ENCODE peak calls at places on chromosomes 3 and 15, in six cellular contexts. One of them, this sample, is unnamed.

GRCh38 chr15:55224892-55225291 is 28.2 kb upstream of the RSL24D1 start:
- DNase-seq in uterus: no peak
- DNase-seq in thoracic aorta: no peak
- DNase-seq in substantia nigra: no peak
- DNase-seq in naive thymus-derived CD4-positive, alpha-beta T cell: peak
- DNase-seq in pancreas: no peak
- DNase-seq in this sample: no peak

GRCh38 chr3:32340039-32340438 is 51.6 kb upstream of the CMTM7 start:
- DNase-seq in uterus: no peak
- DNase-seq in thoracic aorta: no peak
- DNase-seq in substantia nigra: no peak
- DNase-seq in naive thymus-derived CD4-positive, alpha-beta T cell: peak
- DNase-seq in pancreas: no peak
- DNase-seq in this sample: no peak

GRCh38 chr15:90871716-90872480 is 3.5 kb downstream of the FURIN start:
- DNase-seq in uterus: peak
- DNase-seq in thoracic aorta: no peak
- DNase-seq in substantia nigra: no peak
- DNase-seq in naive thymus-derived CD4-positive, alpha-beta T cell: no peak
- DNase-seq in pancreas: peak
- DNase-seq in this sample: no peak

GRCh38 chr3:69033470-69033869 is 18.7 kb downstream of the TMF1 start:
- DNase-seq in uterus: no peak
- DNase-seq in thoracic aorta: no peak
- DNase-seq in substantia nigra: no peak
- DNase-seq in naive thymus-derived CD4-positive, alpha-beta T cell: no peak
- DNase-seq in pancreas: no peak
- DNase-seq in this sample: no peak

GRCh38 chr3:195453236-195453635 is 10.4 kb upstream of the ACAP2 start:
- DNase-seq in uterus: no peak
- DNase-seq in thoracic aorta: no peak
- DNase-seq in substantia nigra: no peak
- DNase-seq in naive thymus-derived CD4-positive, alpha-beta T cell: no peak
- DNase-seq in pancreas: no peak
- DNase-seq in this sample: no peak

GRCh38 chr3:21543380-21544075 is 207.5 kb downstream of the ZNF385D start:
- DNase-seq in uterus: no peak
- DNase-seq in thoracic aorta: no peak
- DNase-seq in substantia nigra: no peak
- DNase-seq in naive thymus-derived CD4-positive, alpha-beta T cell: no peak
- DNase-seq in pancreas: no peak
- DNase-seq in this sample: no peak

GRCh38 chr3:138881233-138881632 is 46.5 kb upstream of the PIK3CB start:
- DNase-seq in uterus: no peak
- DNase-seq in thoracic aorta: no peak
- DNase-seq in substantia nigra: no peak
- DNase-seq in naive thymus-derived CD4-positive, alpha-beta T cell: no peak
- DNase-seq in pancreas: no peak
- DNase-seq in this sample: no peak

GRCh38 chr3:172561894-172562664 is 38.8 kb upstream of the TNFSF10 start:
- DNase-seq in uterus: no peak
- DNase-seq in thoracic aorta: no peak
- DNase-seq in substantia nigra: no peak
- DNase-seq in naive thymus-derived CD4-positive, alpha-beta T cell: no peak
- DNase-seq in pancreas: no peak
- DNase-seq in this sample: no peak

GRCh38 chr15:84894743-84895425 is 10.4 kb downstream of the SLC28A1 start:
- DNase-seq in uterus: no peak
- DNase-seq in thoracic aorta: no peak
- DNase-seq in substantia nigra: no peak
- DNase-seq in naive thymus-derived CD4-positive, alpha-beta T cell: no peak
- DNase-seq in pancreas: no peak
- DNase-seq in this sample: no peak

GRCh38 chr3:16236030-16236639 is 28.6 kb downstream of the DPH3 start:
- DNase-seq in uterus: no peak
- DNase-seq in thoracic aorta: no peak
- DNase-seq in substantia nigra: no peak
- DNase-seq in naive thymus-derived CD4-positive, alpha-beta T cell: no peak
- DNase-seq in pancreas: no peak
- DNase-seq in this sample: no peak

GRCh38 chr3:32105291-32106131 is 909 bp upstream of the GPD1L start:
- DNase-seq in uterus: no peak
- DNase-seq in thoracic aorta: no peak
- DNase-seq in substantia nigra: no peak
- DNase-seq in naive thymus-derived CD4-positive, alpha-beta T cell: no peak
- DNase-seq in pancreas: no peak
- DNase-seq in this sample: no peak

GRCh38 chr15:73593278-73594074 is 39.7 kb downstream of the NPTN start:
- DNase-seq in uterus: no peak
- DNase-seq in thoracic aorta: no peak
- DNase-seq in substantia nigra: peak
- DNase-seq in naive thymus-derived CD4-positive, alpha-beta T cell: no peak
- DNase-seq in pancreas: peak
- DNase-seq in this sample: no peak

GRCh38 chr3:67986703-67987102 is 332.3 kb upstream of the SUCLG2 start:
- DNase-seq in uterus: no peak
- DNase-seq in thoracic aorta: no peak
- DNase-seq in substantia nigra: no peak
- DNase-seq in naive thymus-derived CD4-positive, alpha-beta T cell: no peak
- DNase-seq in pancreas: no peak
- DNase-seq in this sample: no peak

GRCh38 chr15:90422043-90422442 is 34.0 kb downstream of the IQGAP1 start:
- DNase-seq in uterus: no peak
- DNase-seq in thoracic aorta: no peak
- DNase-seq in substantia nigra: no peak
- DNase-seq in naive thymus-derived CD4-positive, alpha-beta T cell: no peak
- DNase-seq in pancreas: no peak
- DNase-seq in this sample: no peak

GRCh38 chr3:64916192-64916798 is 228.5 kb upstream of the ADAMTS9 start:
- DNase-seq in uterus: no peak
- DNase-seq in thoracic aorta: no peak
- DNase-seq in substantia nigra: no peak
- DNase-seq in naive thymus-derived CD4-positive, alpha-beta T cell: no peak
- DNase-seq in pancreas: no peak
- DNase-seq in this sample: peak

DNA sequence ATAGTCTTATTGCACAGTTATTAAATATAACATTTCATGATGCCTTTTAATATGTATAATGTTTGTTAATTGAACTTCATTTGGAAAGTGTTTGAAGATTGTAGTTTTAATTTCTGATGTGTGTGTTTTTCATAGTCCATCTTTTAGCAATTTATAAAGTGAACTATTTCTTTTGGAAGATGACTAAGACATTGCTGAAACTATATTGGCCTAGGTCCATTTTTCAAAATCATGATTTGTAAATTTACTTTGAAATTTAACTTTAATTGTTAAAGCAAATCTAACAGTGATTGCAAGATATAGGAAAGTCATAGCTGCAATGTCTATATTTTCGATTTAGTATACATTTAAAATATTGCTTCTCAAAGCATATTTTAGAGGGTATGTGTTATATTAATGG is 30.8 kb downstream of the MCTP2 start:
- DNase-seq in uterus: no peak
- DNase-seq in thoracic aorta: no peak
- DNase-seq in substantia nigra: no peak
- DNase-seq in naive thymus-derived CD4-positive, alpha-beta T cell: no peak
- DNase-seq in pancreas: no peak
- DNase-seq in this sample: no peak
- H3K27ac ChIP-seq in uterus: no peak
- H3K27ac ChIP-seq in thoracic aorta: no peak
- H3K27ac ChIP-seq in substantia nigra: no peak
- H3K27ac ChIP-seq in naive thymus-derived CD4-positive, alpha-beta T cell: no peak
- H3K27ac ChIP-seq in pancreas: no peak
- H3K27ac ChIP-seq in this sample: no peak

GRCh38 chr3:151217208-151217607 is 14.2 kb upstream of the GPR171 start:
- DNase-seq in uterus: no peak
- DNase-seq in thoracic aorta: no peak
- DNase-seq in substantia nigra: no peak
- DNase-seq in naive thymus-derived CD4-positive, alpha-beta T cell: no peak
- DNase-seq in pancreas: no peak
- DNase-seq in this sample: no peak
- H3K27ac ChIP-seq in uterus: no peak
- H3K27ac ChIP-seq in thoracic aorta: no peak
- H3K27ac ChIP-seq in substantia nigra: no peak
- H3K27ac ChIP-seq in naive thymus-derived CD4-positive, alpha-beta T cell: no peak
- H3K27ac ChIP-seq in pancreas: no peak
- H3K27ac ChIP-seq in this sample: no peak

DNA sequence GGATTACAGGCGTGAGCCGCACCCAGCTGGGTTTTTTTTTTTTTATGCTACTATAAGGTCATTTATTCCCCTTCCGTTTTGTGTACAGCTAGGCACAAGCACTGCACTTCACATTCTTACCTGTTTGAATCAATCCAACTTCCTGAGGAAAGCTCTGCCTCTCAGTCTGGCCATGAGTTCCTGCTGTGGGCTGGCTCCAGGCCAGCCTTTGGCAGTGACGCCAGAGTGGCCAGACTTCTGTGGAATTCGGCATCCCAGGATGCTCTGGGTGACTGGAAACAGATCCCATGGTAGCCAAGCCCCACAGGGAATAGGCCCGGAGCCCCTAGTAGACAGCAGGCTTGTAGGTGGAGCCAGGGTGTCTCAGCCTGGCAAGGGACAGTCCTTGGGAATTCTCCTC is 21.5 kb upstream of the TIMP4 start:
- DNase-seq in uterus: no peak
- DNase-seq in thoracic aorta: no peak
- DNase-seq in substantia nigra: no peak
- DNase-seq in naive thymus-derived CD4-positive, alpha-beta T cell: no peak
- DNase-seq in pancreas: no peak
- DNase-seq in this sample: no peak
- H3K27ac ChIP-seq in uterus: no peak
- H3K27ac ChIP-seq in thoracic aorta: peak
- H3K27ac ChIP-seq in substantia nigra: no peak
- H3K27ac ChIP-seq in naive thymus-derived CD4-positive, alpha-beta T cell: no peak
- H3K27ac ChIP-seq in pancreas: peak
- H3K27ac ChIP-seq in this sample: no peak

DNA sequence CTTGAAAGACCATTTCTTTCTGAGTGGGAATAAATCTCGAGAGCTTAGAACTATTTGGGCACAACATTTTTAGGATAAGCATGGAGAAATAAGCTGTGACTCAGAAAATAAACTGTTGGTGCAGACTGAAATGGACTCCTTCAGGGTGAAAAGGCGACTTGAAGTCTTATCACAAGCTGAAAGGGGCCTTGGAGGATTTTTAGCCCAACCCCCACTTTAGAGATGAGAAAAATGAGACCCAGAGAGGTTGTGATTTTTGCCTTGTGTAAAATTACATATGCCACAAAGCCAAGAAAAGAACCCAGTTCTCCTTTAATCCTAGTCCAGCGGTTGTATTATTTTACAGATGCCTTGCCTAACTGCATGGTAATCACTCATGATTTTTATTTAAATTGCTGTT is 1.5 kb downstream of the ATP1B3 start:
- DNase-seq in uterus: no peak
- DNase-seq in thoracic aorta: no peak
- DNase-seq in substantia nigra: no peak
- DNase-seq in naive thymus-derived CD4-positive, alpha-beta T cell: no peak
- DNase-seq in pancreas: no peak
- DNase-seq in this sample: no peak
- H3K27ac ChIP-seq in uterus: peak
- H3K27ac ChIP-seq in thoracic aorta: peak
- H3K27ac ChIP-seq in substantia nigra: no peak
- H3K27ac ChIP-seq in naive thymus-derived CD4-positive, alpha-beta T cell: no peak
- H3K27ac ChIP-seq in pancreas: no peak
- H3K27ac ChIP-seq in this sample: no peak

DNA sequence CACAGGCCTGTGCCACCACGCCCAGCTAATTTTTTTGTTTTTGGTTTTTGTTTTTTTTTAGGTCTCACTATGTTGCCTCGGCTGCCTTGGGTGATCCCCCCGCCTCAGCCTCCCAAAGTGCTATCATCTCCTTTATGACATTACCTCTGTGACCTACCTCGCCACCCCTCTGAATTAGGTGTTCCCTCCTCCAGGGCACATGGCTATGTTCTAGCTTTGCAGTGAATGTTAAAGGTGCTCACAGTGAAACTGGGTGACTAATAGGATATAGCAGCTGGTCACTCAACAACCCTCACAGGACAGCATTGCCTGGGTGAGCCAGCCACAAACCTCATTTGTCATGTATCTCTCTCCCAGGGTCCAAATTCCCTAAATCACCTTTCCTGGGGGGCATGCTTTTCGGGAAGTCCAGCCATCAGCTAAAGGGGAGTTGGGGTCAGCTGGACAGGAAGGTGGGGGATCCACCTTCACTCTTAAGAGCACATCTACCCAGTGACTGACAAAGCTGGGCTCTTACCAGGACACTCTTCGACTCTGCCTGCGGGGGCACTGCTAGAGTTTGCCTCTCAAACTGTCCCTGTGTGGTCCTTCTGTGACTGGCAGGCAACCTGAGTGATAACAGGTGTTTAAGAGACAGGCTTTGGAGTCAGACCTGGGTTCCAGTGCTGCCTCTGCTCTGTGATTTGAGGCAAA is 1.6 kb upstream of the TTLL3 start:
- DNase-seq in uterus: no peak
- DNase-seq in thoracic aorta: no peak
- DNase-seq in substantia nigra: no peak
- DNase-seq in naive thymus-derived CD4-positive, alpha-beta T cell: peak
- DNase-seq in pancreas: no peak
- DNase-seq in this sample: no peak
- H3K27ac ChIP-seq in uterus: peak
- H3K27ac ChIP-seq in thoracic aorta: peak
- H3K27ac ChIP-seq in substantia nigra: peak
- H3K27ac ChIP-seq in naive thymus-derived CD4-positive, alpha-beta T cell: peak
- H3K27ac ChIP-seq in pancreas: peak
- H3K27ac ChIP-seq in this sample: peak

GRCh38 chr3:55596212-55596611 is 109.1 kb upstream of the WNT5A start:
- DNase-seq in uterus: no peak
- DNase-seq in thoracic aorta: no peak
- DNase-seq in substantia nigra: no peak
- DNase-seq in naive thymus-derived CD4-positive, alpha-beta T cell: no peak
- DNase-seq in pancreas: no peak
- DNase-seq in this sample: no peak

GRCh38 chr3:55588120-55588765 is 101.1 kb upstream of the WNT5A start:
- DNase-seq in uterus: no peak
- DNase-seq in thoracic aorta: no peak
- DNase-seq in substantia nigra: no peak
- DNase-seq in naive thymus-derived CD4-positive, alpha-beta T cell: no peak
- DNase-seq in pancreas: no peak
- DNase-seq in this sample: no peak

GRCh38 chr3:55595420-55595819 is 108.3 kb upstream of the WNT5A start:
- DNase-seq in uterus: no peak
- DNase-seq in thoracic aorta: no peak
- DNase-seq in substantia nigra: no peak
- DNase-seq in naive thymus-derived CD4-positive, alpha-beta T cell: no peak
- DNase-seq in pancreas: no peak
- DNase-seq in this sample: no peak

GRCh38 chr3:55592572-55592971 is 105.5 kb upstream of the WNT5A start:
- DNase-seq in uterus: no peak
- DNase-seq in thoracic aorta: no peak
- DNase-seq in substantia nigra: no peak
- DNase-seq in naive thymus-derived CD4-positive, alpha-beta T cell: no peak
- DNase-seq in pancreas: no peak
- DNase-seq in this sample: no peak

GRCh38 chr3:55591893-55592292 is 104.8 kb upstream of the WNT5A start:
- DNase-seq in uterus: no peak
- DNase-seq in thoracic aorta: no peak
- DNase-seq in substantia nigra: peak
- DNase-seq in naive thymus-derived CD4-positive, alpha-beta T cell: no peak
- DNase-seq in pancreas: no peak
- DNase-seq in this sample: no peak
- H3K27ac ChIP-seq in uterus: peak
- H3K27ac ChIP-seq in thoracic aorta: no peak
- H3K27ac ChIP-seq in substantia nigra: no peak
- H3K27ac ChIP-seq in naive thymus-derived CD4-positive, alpha-beta T cell: no peak
- H3K27ac ChIP-seq in pancreas: no peak
- H3K27ac ChIP-seq in this sample: no peak

GRCh38 chr3:114567774-114568173 is 273.9 kb downstream of the TIGIT start:
- DNase-seq in uterus: no peak
- DNase-seq in thoracic aorta: no peak
- DNase-seq in substantia nigra: no peak
- DNase-seq in naive thymus-derived CD4-positive, alpha-beta T cell: no peak
- DNase-seq in pancreas: no peak
- DNase-seq in this sample: no peak
- H3K27ac ChIP-seq in uterus: no peak
- H3K27ac ChIP-seq in thoracic aorta: no peak
- H3K27ac ChIP-seq in substantia nigra: no peak
- H3K27ac ChIP-seq in naive thymus-derived CD4-positive, alpha-beta T cell: no peak
- H3K27ac ChIP-seq in pancreas: no peak
- H3K27ac ChIP-seq in this sample: no peak

This sample was measured in ovary.